ENCODE peak calls at places on chromosomes 7 and 10, in five cellular contexts. Q, T, P, I and Z are unnamed samples.

GRCh38 chr10:102996876-102997275 is 78.8 kb downstream of the CNNM2 start:
- DNase-seq in Q (no peak), T (no peak), P (no peak), I (no peak), Z (no peak)

GRCh38 chr10:34698979-34699378 is 116.1 kb downstream of the PARD3 start:
- DNase-seq in Q (no peak), T (peak), P (no peak), I (no peak), Z (peak)

GRCh38 chr7:134831862-134832261 is 52.4 kb downstream of the CALD1 start:
- DNase-seq in Q (no peak), T (peak), P (no peak), I (no peak), Z (no peak)

GRCh38 chr10:91513598-91513997 is 103.5 kb downstream of the HECTD2 start:
- DNase-seq in Q (no peak), T (no peak), P (no peak), I (no peak), Z (no peak)

GRCh38 chr10:71085689-71086438 is 126.5 kb upstream of the UNC5B start:
- DNase-seq in Q (no peak), T (no peak), P (peak), I (no peak), Z (no peak)

GRCh38 chr10:13993169-13993568 is 337.6 kb downstream of the FRMD4A start:
- DNase-seq in Q (peak), T (peak), P (no peak), I (no peak), Z (peak)

GRCh38 chr10:855671-856070 is 75.8 kb downstream of the LARP4B start:
- DNase-seq in Q (no peak), T (no peak), P (no peak), I (no peak), Z (no peak)

GRCh38 chr7:5643280-5643679 is 138.2 kb downstream of the RNF216 start:
- DNase-seq in Q (no peak), T (peak), P (no peak), I (no peak), Z (peak)

GRCh38 chr10:35635576-35635975 is 6.5 kb downstream of the FZD8 start:
- DNase-seq in Q (peak), T (peak), P (peak), I (peak), Z (peak)

GRCh38 chr10:121774813-121775212 is 153.0 kb downstream of the ATE1 start:
- DNase-seq in Q (no peak), T (peak), P (no peak), I (no peak), Z (no peak)

GRCh38 chr7:116653646-116654045 is 18.4 kb upstream of the MET start:
- DNase-seq in Q (no peak), T (no peak), P (no peak), I (no peak), Z (peak)